ENCODE peak calls at places on chromosomes 16 and 17, in nine cellular contexts. S is body of pancreas, V is HCT116, I is GM23338, G is OCI-LY7, B is mucosa of descending colon, E is D721Med, A is cardiac fibroblast, L is gastrocnemius medialis. P is an unnamed sample.

GRCh38 chr17:49110504-49110903 is 22.1 kb upstream of the B4GALNT2 start:
- DNase-seq in S (no peak), G (no peak), A (no peak), B (no peak), E (no peak), V (no peak), L (no peak), I (no peak), P (no peak)

GRCh38 chr17:35046740-35047283 is 16.7 kb downstream of the RFFL start:
- DNase-seq in G (no peak), A (peak), E (peak), I (no peak), B (no peak), S (no peak), L (no peak), V (no peak), P (no peak)

GRCh38 chr17:79233916-79234551 is 159.4 kb downstream of the ENGASE start:
- DNase-seq in S (no peak), B (no peak), V (no peak), A (no peak), G (no peak), L (no peak), I (no peak), E (no peak), P (no peak)

GRCh38 chr16:84806256-84806889 is 13.4 kb upstream of the CRISPLD2 start:
- DNase-seq in S (no peak), I (no peak), G (no peak), V (no peak), E (no peak), L (no peak), A (peak), B (peak), P (no peak)

GRCh38 chr16:79328327-79329162 is 272.0 kb downstream of the MAF start:
- DNase-seq in B (no peak), A (no peak), V (no peak), S (no peak), I (peak), G (no peak), L (no peak), E (no peak), P (no peak)

GRCh38 chr17:55264273-55264639 is 504 bp upstream of the HLF start:
- DNase-seq in B (peak), S (no peak), E (no peak), I (peak), L (no peak), A (no peak), G (no peak), V (no peak), P (no peak)

GRCh38 chr17:15456486-15456885 is 10.9 kb downstream of the CDRT4 start:
- DNase-seq in E (no peak), S (no peak), B (no peak), A (no peak), L (peak), G (no peak), V (no peak), I (no peak), P (no peak)

GRCh38 chr16:67389911-67390815 is 3.1 kb downstream of the TPPP3 start:
- DNase-seq in B (no peak), V (no peak), G (no peak), A (no peak), I (no peak), S (no peak), L (peak), E (no peak), P (no peak)

GRCh38 chr17:50507871-50508572 is at the start of gene MYCBPAP:
- DNase-seq in I (peak), A (peak), L (peak), G (peak), S (peak), V (no peak), B (peak), E (no peak), P (peak)

GRCh38 chr17:75295220-75296158 is 6.3 kb upstream of the SLC25A19 start:
- DNase-seq in L (no peak), V (no peak), S (no peak), A (no peak), G (peak), I (no peak), E (no peak), B (no peak), P (no peak)

GRCh38 chr17:50539762-50540440 is 7.1 kb upstream of the SPATA20 start:
- DNase-seq in V (no peak), G (no peak), S (no peak), I (peak), B (peak), E (no peak), L (no peak), A (no peak), P (no peak)

GRCh38 chr16:50611332-50611934 is 63.2 kb downstream of the NKD1 start:
- DNase-seq in E (no peak), B (no peak), G (no peak), S (no peak), L (no peak), I (no peak), A (peak), V (no peak), P (no peak)

GRCh38 chr17:57484081-57484666 is 227.9 kb downstream of the MSI2 start:
- DNase-seq in G (no peak), V (no peak), B (no peak), I (no peak), A (peak), E (no peak), S (no peak), L (no peak), P (peak)

GRCh38 chr17:43368740-43369506 is 29.9 kb upstream of the ARL4D start:
- DNase-seq in G (peak), B (peak), E (no peak), A (peak), L (peak), V (peak), I (peak), S (peak), P (peak)

GRCh38 chr17:48506246-48506645 is 24.6 kb downstream of the HOXB1 start:
- DNase-seq in E (no peak), A (no peak), G (no peak), S (no peak), V (no peak), B (no peak), L (no peak), I (no peak), P (no peak)

GRCh38 chr17:76630151-76630550 is 13.4 kb downstream of the ST6GALNAC1 start:
- DNase-seq in G (no peak), S (no peak), E (no peak), L (no peak), V (no peak), I (peak), B (no peak), A (no peak), P (no peak)

GRCh38 chr17:29179232-29180036 is 764 bp downstream of the MYO18A start:
- DNase-seq in G (no peak), I (peak), L (no peak), A (no peak), B (peak), V (no peak), S (peak), E (peak), P (no peak)

GRCh38 chr17:43411820-43412529 is 13.2 kb downstream of the ARL4D start:
- DNase-seq in G (no peak), I (no peak), A (no peak), E (no peak), V (no peak), L (no peak), S (no peak), B (no peak), P (no peak)

GRCh38 chr16:67248401-67249177 is at the start of gene SLC9A5:
- DNase-seq in L (peak), G (peak), I (peak), A (no peak), E (no peak), V (no peak), S (no peak), B (peak), P (no peak)

GRCh38 chr17:4576729-4577322 is 7.5 kb upstream of the SMTNL2 start:
- DNase-seq in E (no peak), A (no peak), L (no peak), B (no peak), G (no peak), I (peak), V (no peak), S (no peak), P (no peak)

GRCh38 chr16:82042144-82042543 is 7.1 kb downstream of the HSD17B2 start:
- DNase-seq in A (no peak), G (no peak), S (no peak), V (no peak), I (no peak), B (no peak), L (no peak), E (no peak), P (no peak)

GRCh38 chr17:9021985-9022552 is 759 bp downstream of the NTN1 start:
- DNase-seq in E (no peak), I (peak), V (no peak), S (no peak), B (peak), L (no peak), A (peak), G (no peak), P (no peak)

GRCh38 chr16:65919977-65920376 is 446.5 kb upstream of the CDH5 start:
- DNase-seq in E (no peak), S (no peak), A (no peak), B (no peak), I (no peak), L (no peak), G (no peak), V (no peak), P (no peak)

GRCh38 chr17:3378321-3378720 is 7.8 kb downstream of the OR3A2 start:
- DNase-seq in G (no peak), V (no peak), I (no peak), B (no peak), E (no peak), S (no peak), A (no peak), L (no peak), P (no peak)

GRCh38 chr16:67441907-67442306 is 11.0 kb downstream of the HSD11B2 start:
- DNase-seq in L (peak), S (no peak), B (peak), E (no peak), A (no peak), I (no peak), G (no peak), V (no peak), P (no peak)

GRCh38 chr17:21129023-21129681 is 2.4 kb downstream of the DHRS7B start:
- DNase-seq in V (no peak), S (no peak), I (peak), B (no peak), E (no peak), L (peak), A (peak), G (no peak), P (no peak)

GRCh38 chr16:79286646-79287423 is 313.7 kb downstream of the MAF start:
- DNase-seq in A (no peak), E (no peak), L (peak), B (peak), V (no peak), S (peak), G (peak), I (peak), P (no peak)

GRCh38 chr16:54062361-54063346 is 223.9 kb downstream of the IRX3 start:
- DNase-seq in E (no peak), S (no peak), I (peak), L (no peak), A (no peak), V (no peak), G (no peak), B (no peak), P (no peak)

GRCh38 chr16:83802135-83802534 is 5.6 kb upstream of the HSBP1 start:
- DNase-seq in S (no peak), A (peak), B (no peak), E (no peak), V (no peak), G (no peak), L (no peak), I (peak), P (peak)

GRCh38 chr16:80085606-80086005 is 455.2 kb upstream of the DYNLRB2 start:
- DNase-seq in S (no peak), E (no peak), L (no peak), G (no peak), I (no peak), A (no peak), B (no peak), V (no peak), P (no peak)

GRCh38 chr16:12575288-12575687 is 228.4 kb downstream of the CPPED1 start:
- DNase-seq in L (no peak), A (no peak), B (no peak), G (peak), V (no peak), E (no peak), S (no peak), I (no peak), P (no peak)

GRCh38 chr16:72961115-72961832 is 86.7 kb downstream of the ZFHX3 start:
- DNase-seq in I (no peak), B (no peak), A (peak), V (no peak), E (peak), G (no peak), S (no peak), L (peak), P (no peak)

GRCh38 chr17:75695141-75695829 is 26.0 kb upstream of the ITGB4 start:
- DNase-seq in B (no peak), S (no peak), L (no peak), A (no peak), E (no peak), G (no peak), V (peak), I (no peak), P (no peak)

GRCh38 chr16:80175011-80175410 is 365.8 kb upstream of the DYNLRB2 start:
- DNase-seq in A (no peak), L (no peak), S (no peak), B (no peak), V (no peak), G (no peak), E (no peak), I (no peak), P (no peak)

GRCh38 chr17:64368277-64368676 is 22.4 kb downstream of the PECAM1 start:
- DNase-seq in G (no peak), E (no peak), B (no peak), L (no peak), V (no peak), S (no peak), A (no peak), I (no peak), P (no peak)

GRCh38 chr16:29230671-29231091 is 175.8 kb downstream of the NPIPB11 start:
- DNase-seq in V (no peak), S (no peak), A (peak), B (no peak), L (no peak), I (peak), G (no peak), E (no peak), P (no peak)

GRCh38 chr17:17711708-17712141 is 30.5 kb downstream of the RAI1 start:
- DNase-seq in L (no peak), E (no peak), S (no peak), I (peak), B (no peak), A (no peak), G (no peak), V (no peak), P (no peak)

GRCh38 chr16:35733971-35734702 is 2274.7 kb downstream of the TP53TG3F start:
- DNase-seq in A (no peak), S (no peak), B (no peak), G (no peak), V (no peak), I (no peak), L (no peak), E (no peak), P (no peak)

GRCh38 chr16:4097826-4098240 is 18.4 kb downstream of the ADCY9 start:
- DNase-seq in S (no peak), I (peak), L (no peak), A (peak), E (no peak), B (no peak), G (no peak), V (no peak), P (no peak)
- TF ChIP-seq CTCF in S (no peak), I (no peak), L (no peak), A (no peak), E (no peak), B (no peak), G (no peak), V (no peak), P (no peak)

DNA sequence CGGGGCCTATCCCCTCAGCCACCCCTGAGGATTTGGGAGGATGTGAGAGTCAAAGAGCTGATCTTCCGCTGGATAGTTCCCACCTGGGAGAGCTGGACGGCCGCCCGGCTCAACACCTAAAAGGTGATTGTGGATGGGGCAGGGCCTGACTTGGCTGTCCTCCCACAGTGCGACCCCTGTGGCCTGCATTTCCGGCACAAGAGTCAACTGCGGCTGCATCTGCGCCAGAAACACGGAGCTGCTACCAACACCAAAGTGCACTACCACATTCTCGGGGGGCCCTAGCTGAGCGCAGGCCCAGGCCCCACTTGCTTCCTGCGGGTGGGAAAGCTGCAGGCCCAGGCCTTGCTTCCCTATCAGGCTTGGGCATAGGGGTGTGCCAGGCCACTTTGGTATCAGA is 4.5 kb downstream of the BCL6B start:
- DNase-seq in L (no peak), E (no peak), G (no peak), V (no peak), I (peak), S (no peak), A (no peak), B (no peak), P (no peak)
- TF ChIP-seq CTCF in L (no peak), E (no peak), G (no peak), V (no peak), I (no peak), S (no peak), A (no peak), B (no peak), P (no peak)

GRCh38 chr16:89575247-89576172 is at the start of gene CPNE7:
- DNase-seq in S (no peak), V (no peak), A (no peak), L (no peak), I (peak), G (no peak), B (no peak), E (no peak), P (no peak)

GRCh38 chr16:89572478-89573205 is 2.9 kb upstream of the CPNE7 start:
- DNase-seq in I (no peak), S (no peak), B (no peak), E (no peak), L (no peak), G (peak), A (no peak), V (no peak), P (no peak)

GRCh38 chr16:89573826-89574680 is 1.5 kb upstream of the CPNE7 start:
- DNase-seq in G (no peak), B (no peak), L (no peak), I (no peak), A (no peak), V (no peak), E (no peak), S (no peak), P (no peak)

GRCh38 chr16:89576173-89577054 is 856 bp downstream of the CPNE7 start:
- DNase-seq in I (peak), B (no peak), A (no peak), V (no peak), L (no peak), E (no peak), S (no peak), G (no peak), P (no peak)

GRCh38 chr16:89574681-89575246 is 794 bp upstream of the CPNE7 start:
- DNase-seq in V (peak), S (peak), L (no peak), E (no peak), A (peak), I (peak), B (peak), G (peak), P (no peak)
- TF ChIP-seq CTCF in V (peak), S (peak), L (peak), E (no peak), A (peak), I (peak), B (peak), G (peak), P (peak)

DNA sequence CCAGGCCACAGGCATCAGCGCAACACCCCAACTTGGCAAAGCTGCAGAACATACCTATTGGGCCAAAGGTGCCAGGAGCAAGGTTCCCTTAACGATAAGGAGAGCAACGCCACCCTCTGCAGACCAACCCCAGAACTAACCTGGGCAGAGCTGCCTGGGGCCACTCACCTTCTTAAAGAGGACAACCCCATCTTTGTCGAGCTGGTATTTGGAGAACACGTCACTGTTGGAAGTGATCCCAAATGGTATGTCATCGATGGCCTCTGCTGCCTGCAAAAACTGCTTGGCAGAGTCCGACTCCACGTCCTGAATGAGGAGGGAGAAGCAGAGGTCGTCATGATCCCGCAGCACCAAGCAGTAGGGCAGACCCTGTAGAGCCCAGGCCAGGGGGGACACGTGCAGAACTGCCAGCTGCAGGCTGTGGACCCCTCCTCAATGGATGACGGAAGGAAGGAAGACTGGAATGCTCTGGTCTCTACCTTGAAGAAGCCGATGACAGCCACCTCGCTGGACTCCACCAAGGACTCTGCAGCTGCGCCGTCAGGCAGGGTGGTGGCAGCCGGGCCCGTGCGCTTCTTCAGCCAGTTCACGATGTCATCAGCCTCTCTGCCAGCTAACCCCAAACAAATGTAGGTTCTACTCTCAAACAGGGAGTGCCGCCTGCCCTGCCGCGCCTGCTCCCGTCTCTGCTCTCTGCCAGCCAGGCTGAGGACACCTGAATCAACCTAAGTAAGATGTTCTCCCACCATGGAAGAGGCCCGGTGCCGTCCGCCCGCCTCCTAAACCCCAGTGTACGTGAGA is 5.2 kb downstream of the P4HB start:
- DNase-seq in G (no peak), I (peak), A (no peak), L (peak), E (no peak), V (no peak), S (peak), B (no peak), P (no peak)
- TF ChIP-seq CTCF in G (peak), I (peak), A (no peak), L (no peak), E (peak), V (peak), S (no peak), B (no peak), P (no peak)

GRCh38 chr16:2056077-2056476 is 8.3 kb downstream of the TSC2 start:
- DNase-seq in I (no peak), L (no peak), S (no peak), A (peak), E (no peak), B (no peak), V (no peak), G (no peak), P (no peak)
- TF ChIP-seq CTCF in I (no peak), L (no peak), S (no peak), A (peak), E (no peak), B (no peak), V (peak), G (peak), P (peak)

DNA sequence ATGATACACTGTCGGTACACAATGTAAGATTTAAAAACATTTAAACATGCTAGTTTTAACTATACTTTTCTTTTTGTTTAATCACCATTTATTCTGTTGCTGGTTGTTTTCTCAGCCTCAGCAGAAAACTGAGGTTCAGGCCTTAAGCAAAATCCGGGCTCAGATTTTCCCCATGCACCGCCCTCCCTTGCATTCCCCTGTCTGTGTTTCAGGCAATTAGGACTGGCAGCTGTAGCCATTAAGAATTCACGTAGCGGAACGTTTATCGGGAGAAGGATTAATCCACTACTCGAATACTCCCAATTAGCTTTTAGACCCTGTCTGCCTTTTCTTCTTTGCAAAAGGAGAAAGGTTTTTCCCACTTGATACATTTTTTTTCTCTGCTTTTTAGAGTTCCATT is 173.0 kb downstream of the RPTOR start:
- DNase-seq in A (no peak), L (no peak), V (no peak), G (no peak), I (no peak), S (no peak), B (no peak), E (no peak), P (no peak)
- TF ChIP-seq CTCF in A (no peak), L (no peak), V (no peak), G (no peak), I (no peak), S (no peak), B (no peak), E (no peak), P (no peak)